ENCODE peak calls at places on chromosomes 5 and 9, in nine cellular contexts. B, R, M, V, L, C, F, T and K are unnamed samples.

GRCh38 chr5:162248107-162248713 is 180.6 kb downstream of the GABRG2 start:
- DNase-seq in B (no peak), T (no peak), M (no peak), R (no peak), L (no peak), C (no peak), V (no peak), F (no peak), K (no peak)

GRCh38 chr9:105444130-105444529 is 3.7 kb upstream of the FSD1L start:
- DNase-seq in C (no peak), V (peak; percentile 31), B (peak; percentile 34), R (no peak), L (no peak), M (no peak), F (no peak), T (no peak), K (no peak)

GRCh38 chr9:27473135-27473534 is 51.0 kb upstream of the IFNK start:
- DNase-seq in R (no peak), V (no peak), M (no peak), T (no peak), B (no peak), L (no peak), F (no peak), C (peak; percentile 42), K (no peak)

GRCh38 chr5:157286761-157287211 is 20.9 kb downstream of the CYFIP2 start:
- DNase-seq in L (no peak), V (no peak), R (no peak), B (no peak), F (no peak), M (no peak), C (peak; percentile 70), T (no peak), K (no peak)

GRCh38 chr9:15080401-15080800 is 170.2 kb upstream of the FREM1 start:
- DNase-seq in B (no peak), V (no peak), L (no peak), C (no peak), F (no peak), M (no peak), R (no peak), T (no peak), K (no peak)

GRCh38 chr9:115198018-115198417 is 80.1 kb upstream of the TNC start:
- DNase-seq in V (peak; percentile 78), T (no peak), M (peak; percentile 42), L (peak; percentile 78), B (peak; percentile 85), F (no peak), C (peak; percentile 28), R (no peak), K (no peak)

GRCh38 chr5:170522211-170523128 is 18.6 kb downstream of the KCNIP1 start:
- DNase-seq in V (peak; percentile 82), T (no peak), C (no peak), L (peak; percentile 74), M (peak; percentile 39), F (no peak), B (peak; percentile 90), R (no peak), K (no peak)

GRCh38 chr5:78235289-78235688 is 59.2 kb downstream of the AP3B1 start:
- DNase-seq in B (no peak), M (peak; percentile 55), F (no peak), R (no peak), V (no peak), L (no peak), C (no peak), T (no peak), K (no peak)

GRCh38 chr5:103785569-103785968 is 223.0 kb upstream of the NUDT12 start:
- DNase-seq in R (no peak), M (peak; percentile 31), C (no peak), F (no peak), V (no peak), B (no peak), T (no peak), L (no peak), K (no peak)

GRCh38 chr5:39021413-39021812 is 52.8 kb downstream of the RICTOR start:
- DNase-seq in R (no peak), B (no peak), T (no peak), F (no peak), M (no peak), V (peak; percentile 5), L (peak; percentile 53), C (no peak), K (no peak)

GRCh38 chr5:37722236-37723146 is 117.3 kb downstream of the GDNF start:
- DNase-seq in L (peak; percentile 97), M (peak; percentile 88), V (peak; percentile 97), C (no peak), F (no peak), T (no peak), R (no peak), B (peak; percentile 93), K (no peak)

GRCh38 chr5:137306903-137307302 is 192.2 kb downstream of the SPOCK1 start:
- DNase-seq in C (no peak), B (no peak), F (no peak), T (no peak), V (no peak), L (no peak), M (no peak), R (no peak), K (no peak)

GRCh38 chr5:177154003-177154643 is 20.6 kb downstream of the NSD1 start:
- DNase-seq in T (no peak), C (no peak), F (no peak), M (peak; percentile 21), V (peak; percentile 58), L (peak; percentile 84), B (no peak), R (no peak), K (no peak)

GRCh38 chr5:127423173-127423798 is 94.2 kb upstream of the PRRC1 start:
- DNase-seq in B (no peak), V (no peak), C (no peak), L (no peak), F (no peak), T (no peak), R (no peak), M (no peak), K (no peak)

GRCh38 chr5:76960004-76960625 is 7.3 kb downstream of the CRHBP start:
- DNase-seq in F (no peak), R (no peak), C (no peak), L (no peak), T (no peak), V (peak; percentile 51), B (peak; percentile 83), M (no peak), K (no peak)

GRCh38 chr9:95441081-95441480 is 75.7 kb downstream of the PTCH1 start:
- DNase-seq in C (no peak), F (no peak), V (no peak), M (no peak), R (no peak), B (no peak), T (no peak), L (no peak), K (no peak)

GRCh38 chr5:140869555-140869886 is 764 bp downstream of the PCDHA11 start:
- DNase-seq in T (no peak), V (no peak), R (no peak), C (no peak), L (no peak), B (no peak), F (no peak), M (no peak), K (no peak)

GRCh38 chr5:144205141-144205551 is 34.5 kb downstream of the KCTD16 start:
- DNase-seq in C (peak; percentile 17), F (no peak), M (peak; percentile 63), V (peak; percentile 85), L (peak; percentile 79), R (no peak), T (no peak), B (peak; percentile 48), K (no peak)

GRCh38 chr9:3330792-3331420 is 194.9 kb downstream of the RFX3 start:
- DNase-seq in B (peak; percentile 61), R (no peak), C (no peak), V (peak; percentile 63), M (peak; percentile 34), L (peak; percentile 68), F (no peak), T (no peak), K (no peak)

GRCh38 chr5:68251804-68252648 is 36.5 kb downstream of the PIK3R1 start:
- DNase-seq in L (peak; percentile 52), R (no peak), T (no peak), B (no peak), M (peak; percentile 96), V (peak; percentile 18), C (peak; percentile 43), F (no peak), K (no peak)